ENCODE peak calls at places on chromosomes 3 and 15, in four cellular contexts. C, I, G and X are unnamed samples.
A peak's percentile ranks its signal among the peaks of the same experiment; 100 is the strongest.

GRCh38 chr3:55884491-55885285 is 397.6 kb upstream of the WNT5A start:
- DNase-seq in C (no peak), I (no peak), G (no peak), X (no peak)

GRCh38 chr3:128217702-128218475 is 64.6 kb downstream of the EEFSEC start:
- DNase-seq in C (peak; percentile 20), I (no peak), G (no peak), X (no peak)

GRCh38 chr15:39159833-39160232 is 421.0 kb upstream of the THBS1 start:
- DNase-seq in C (no peak), I (no peak), G (no peak), X (no peak)

GRCh38 chr15:62244762-62245161 is 79.7 kb upstream of the C2CD4B start:
- DNase-seq in C (no peak), I (no peak), G (no peak), X (no peak)

GRCh38 chr15:66024998-66025397 is 155.7 kb downstream of the RAB11A start:
- DNase-seq in C (no peak), I (no peak), G (no peak), X (no peak)

GRCh38 chr3:58526124-58526957 is 10.6 kb downstream of the ACOX2 start:
- DNase-seq in C (no peak), I (no peak), G (peak; percentile 79), X (no peak)

GRCh38 chr3:49199244-49199899 is 28.0 kb downstream of the KLHDC8B start:
- DNase-seq in C (no peak), I (no peak), G (no peak), X (no peak)

GRCh38 chr3:78101363-78101762 is 1061.5 kb downstream of the ROBO2 start:
- DNase-seq in C (no peak), I (no peak), G (no peak), X (no peak)

GRCh38 chr3:42886294-42886822 is 10.7 kb upstream of the CYP8B1 start:
- DNase-seq in C (no peak), I (no peak), G (no peak), X (no peak)

GRCh38 chr3:1766384-1766783 is 332.3 kb upstream of the CNTN4 start:
- DNase-seq in C (no peak), I (no peak), G (no peak), X (no peak)

GRCh38 chr3:46089237-46090011 is 62.1 kb upstream of the XCR1 start:
- DNase-seq in C (peak; percentile 78), I (no peak), G (peak; percentile 99), X (no peak)
- TF ChIP-seq SPI1 in C (peak; percentile 80), I (no peak), G (peak; percentile 54), X (peak; percentile 84)

DNA sequence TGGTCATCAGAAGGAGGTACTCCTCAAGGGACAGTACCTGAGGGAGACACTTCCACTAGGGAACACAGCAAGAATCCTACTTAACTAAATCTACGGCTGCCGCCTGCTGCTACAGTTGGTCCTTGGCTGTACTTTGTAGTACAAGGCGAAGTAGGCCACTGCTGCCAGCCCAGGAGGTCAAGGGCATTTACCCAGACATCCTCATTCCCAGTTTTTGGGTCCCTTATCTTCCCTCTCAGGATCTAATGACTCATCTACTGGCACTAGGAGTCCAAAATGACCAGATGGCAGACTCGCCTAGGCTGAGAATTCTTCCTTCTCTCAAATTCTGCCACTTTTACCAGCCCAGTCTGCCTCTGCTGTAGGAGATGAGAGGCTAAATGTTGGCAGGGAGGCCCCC is 27.1 kb upstream of the LAMP3 start:
- DNase-seq in C (no peak), I (no peak), G (no peak), X (no peak)
- TF ChIP-seq SPI1 in C (no peak), I (no peak), G (no peak), X (no peak)

GRCh38 chr3:69179740-69180372 is 57.5 kb upstream of the LMOD3 start:
- DNase-seq in C (no peak), I (no peak), G (no peak), X (no peak)
- TF ChIP-seq SPI1 in C (no peak), I (no peak), G (no peak), X (no peak)

DNA sequence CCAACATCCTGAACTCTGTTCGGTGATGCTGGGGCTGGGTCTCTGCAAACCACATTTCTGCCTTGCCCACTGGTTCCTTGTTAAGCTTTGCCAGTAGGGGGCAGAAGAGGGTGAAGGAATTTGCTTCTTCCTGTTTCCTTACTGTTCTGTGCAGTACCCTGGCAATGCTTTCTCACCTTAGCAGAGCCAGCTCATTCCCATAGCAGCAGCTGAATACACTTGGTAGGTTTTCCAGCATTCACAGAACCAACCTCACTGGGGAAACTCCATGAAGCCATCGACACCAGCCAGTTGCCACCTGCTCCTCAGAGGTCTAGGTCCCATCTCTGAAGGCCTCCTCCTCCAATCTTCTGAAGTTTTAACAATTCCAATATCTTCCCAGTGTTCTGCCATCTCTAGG is 308.4 kb downstream of the PDCD6IP start:
- DNase-seq in C (peak; percentile 51), I (peak; percentile 46), G (peak; percentile 21), X (no peak)
- TF ChIP-seq SPI1 in C (no peak), I (peak; percentile 37), G (peak; percentile 8), X (no peak)

DNA sequence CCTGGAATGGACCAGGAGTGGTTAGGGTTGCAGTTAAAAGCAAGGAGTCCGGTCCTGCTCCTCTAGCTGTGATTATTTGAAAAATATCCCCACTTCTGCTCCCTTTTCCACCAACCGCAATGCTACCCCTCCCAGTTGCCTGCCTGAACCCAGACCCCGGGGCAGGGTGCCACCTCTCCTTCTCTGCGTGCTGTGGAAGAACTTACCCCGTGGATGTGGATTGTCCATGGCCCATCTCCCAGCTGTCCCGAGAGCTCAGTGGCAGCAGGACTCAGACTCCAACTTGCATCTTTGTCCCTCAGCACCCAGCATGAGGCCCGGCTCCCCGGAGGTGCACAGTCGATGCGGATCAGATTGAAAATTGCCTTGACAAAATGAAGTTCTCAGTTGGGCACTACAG is 14.4 kb downstream of the SLC6A1 start:
- DNase-seq in C (no peak), I (no peak), G (no peak), X (no peak)
- TF ChIP-seq SPI1 in C (no peak), I (no peak), G (no peak), X (no peak)

DNA sequence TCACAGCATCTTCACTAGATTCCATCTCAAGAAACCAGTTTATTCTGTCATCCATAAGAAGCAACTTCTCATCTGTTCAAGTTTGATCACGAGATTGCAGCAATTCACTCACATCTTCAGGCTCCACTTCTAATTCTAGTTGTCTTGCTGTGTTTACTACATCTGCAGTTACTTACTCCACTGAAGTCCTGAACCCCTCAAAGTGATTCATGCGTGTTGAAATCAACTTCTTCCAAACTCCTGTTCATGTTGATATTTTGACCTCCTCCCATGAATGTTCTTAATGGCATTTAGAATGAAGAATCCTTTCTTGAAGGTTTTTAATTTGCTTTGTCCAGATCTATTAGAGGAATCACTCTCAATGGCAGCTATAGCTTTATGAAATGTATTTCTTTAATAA is 287.6 kb upstream of the TBL1XR1 start:
- DNase-seq in C (no peak), I (no peak), G (no peak), X (no peak)
- TF ChIP-seq SPI1 in C (no peak), I (no peak), G (no peak), X (no peak)

GRCh38 chr3:196694202-196694638 is 17.8 kb downstream of the CEP19 start:
- DNase-seq in C (no peak), I (no peak), G (no peak), X (no peak)
- TF ChIP-seq SPI1 in C (no peak), I (no peak), G (no peak), X (no peak)

GRCh38 chr3:183291511-183292031 is 38.5 kb downstream of the B3GNT5 start:
- DNase-seq in C (no peak), I (no peak), G (no peak), X (no peak)

GRCh38 chr3:183285828-183286457 is 32.9 kb downstream of the B3GNT5 start:
- DNase-seq in C (peak; percentile 81), I (peak; percentile 38), G (peak; percentile 56), X (peak; percentile 56)

GRCh38 chr3:183287301-183287971 is 34.4 kb downstream of the B3GNT5 start:
- DNase-seq in C (no peak), I (peak; percentile 68), G (no peak), X (no peak)

GRCh38 chr3:183293966-183294365 is 40.9 kb downstream of the B3GNT5 start:
- DNase-seq in C (no peak), I (no peak), G (no peak), X (no peak)

GRCh38 chr3:183290216-183290615 is 37.2 kb downstream of the B3GNT5 start:
- DNase-seq in C (no peak), I (no peak), G (no peak), X (no peak)
- TF ChIP-seq SPI1 in C (no peak), I (no peak), G (no peak), X (no peak)

DNA sequence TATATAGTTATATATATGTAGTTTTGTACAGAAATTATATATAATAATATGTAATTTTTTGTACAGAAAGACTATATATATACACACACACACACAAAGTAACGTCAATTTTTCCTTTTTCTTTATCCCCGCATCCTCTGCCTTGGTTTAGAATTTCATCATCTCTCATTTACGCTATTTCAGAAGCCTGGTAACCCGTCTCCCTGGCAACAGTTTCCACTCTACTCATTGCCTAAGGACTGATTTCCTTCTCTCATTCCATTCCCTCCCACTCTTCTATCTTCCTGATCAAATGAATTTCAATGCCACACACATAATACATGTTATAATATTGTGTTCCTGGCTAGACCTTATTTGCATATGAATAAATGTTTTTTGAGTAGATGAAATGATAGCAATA is 47.8 kb upstream of the NDN start:
- DNase-seq in C (no peak), I (no peak), G (no peak), X (no peak)
- TF ChIP-seq SPI1 in C (no peak), I (no peak), G (no peak), X (no peak)